ENCODE peak calls at places on chromosomes 5 and 9, in six cellular contexts. H is GM12878, W is endothelial cell of umbilical vein, G is H1, F is K562, N is HCT116. S is an unnamed sample.
A peak's percentile ranks its signal among the peaks of the same experiment; 100 is the strongest.

GRCh38 chr5:75330404-75330803 is 6.6 kb upstream of the HMGCR start:
- DNase-seq in G (no peak), W (no peak), N (no peak), H (no peak), F (no peak), S (no peak)

GRCh38 chr5:10289353-10289752 is 18.3 kb downstream of the CMBL start:
- DNase-seq in F (no peak), G (no peak), H (no peak), W (no peak), N (no peak), S (no peak)

GRCh38 chr5:50325237-50325832 is 115.8 kb downstream of the EMB start:
- DNase-seq in N (peak; percentile 32), W (peak; percentile 19), F (peak; percentile 37), G (no peak), H (no peak), S (no peak)

GRCh38 chr5:9108156-9108555 is 437.7 kb downstream of the SEMA5A start:
- DNase-seq in N (no peak), H (no peak), F (no peak), G (no peak), W (no peak), S (no peak)

GRCh38 chr9:129895376-129896268 is 60.4 kb downstream of the USP20 start:
- DNase-seq in N (no peak), W (no peak), F (no peak), G (no peak), H (no peak), S (no peak)

GRCh38 chr9:96435345-96435744 is 14.6 kb upstream of the HABP4 start:
- DNase-seq in G (no peak), F (no peak), H (no peak), N (no peak), W (no peak), S (peak; percentile 55)

GRCh38 chr9:131559416-131560000 is 14.2 kb downstream of the PRRT1B start:
- DNase-seq in G (no peak), N (no peak), H (no peak), F (no peak), W (no peak), S (no peak)

GRCh38 chr5:156240414-156240813 is 86.5 kb upstream of the SGCD start:
- DNase-seq in H (no peak), G (no peak), F (no peak), W (no peak), N (no peak), S (no peak)

GRCh38 chr9:103430469-103430868 is 435.3 kb downstream of the CYLC2 start:
- DNase-seq in W (no peak), G (no peak), F (no peak), N (no peak), H (no peak), S (no peak)
- H3K9ac ChIP-seq in W (no peak overlapping the region), G (no peak overlapping the region), F (no peak overlapping the region), N (no peak overlapping the region), H (no peak overlapping the region), S (no peak overlapping the region)

GRCh38 chr9:137163101-137163661 is 6.7 kb downstream of the LRRC26 start:
- DNase-seq in N (peak; percentile 57), F (peak; percentile 67), G (no peak), W (peak; percentile 14), H (no peak), S (no peak)
- TF ChIP-seq POLR2A in N (no peak), F (no peak), G (no peak), W (no peak), H (no peak), S (no peak)

GRCh38 chr9:124239249-124240073 is 18.3 kb upstream of the NEK6 start:
- DNase-seq in H (peak; percentile 72), G (no peak), W (no peak), F (peak; percentile 34), N (no peak), S (no peak)

GRCh38 chr9:124242331-124243194 is 15.2 kb upstream of the NEK6 start:
- DNase-seq in W (peak; percentile 68), N (no peak), G (no peak), F (no peak), H (no peak), S (no peak)

GRCh38 chr9:124238546-124239140 is 19.1 kb upstream of the NEK6 start:
- DNase-seq in G (no peak), F (no peak), W (no peak), H (no peak), N (no peak), S (no peak)
- H3K9ac ChIP-seq in G (no peak overlapping the region), F (no peak overlapping the region), W (no peak overlapping the region), H (peak overlapping the region; percentile 24), N (no peak overlapping the region), S (no peak overlapping the region)

GRCh38 chr9:98796364-98797101 is at the start of gene ANKS6:
- DNase-seq in G (no peak), F (peak; percentile 89), N (no peak), W (peak; percentile 60), H (no peak), S (peak; percentile 33)
- TF ChIP-seq POLR2A in G (peak; percentile 59), F (peak; percentile 68), N (peak; percentile 62), W (no peak), H (peak; percentile 64), S (no peak)

S was measured in HepG2.